ENCODE peak calls at places on chromosomes 1 and 21, in five cellular contexts. One of them, this sample, is unnamed.

GRCh38 chr1:22526677-22527076 is 36.6 kb upstream of the EPHA8 start:
- DNase-seq in AG10803: no peak
- DNase-seq in DMS79: no peak
- DNase-seq in activated CD4-positive, alpha-beta memory T cell treated with anti-CD3 and anti-CD28 coated beads, Interleukin-2, amount 10 ng/mL, durations not matched to agents 7 days and 5 days: no peak
- DNase-seq in NCI-H1092 treated with DMSO at 0.1 percent for 48 hours: no peak
- DNase-seq in this sample: no peak

GRCh38 chr1:232925421-232926202 is 24.8 kb upstream of the NTPCR start:
- DNase-seq in AG10803: peak
- DNase-seq in NCI-H1092 treated with DMSO at 0.1 percent for 48 hours: peak
- DNase-seq in activated CD4-positive, alpha-beta memory T cell treated with anti-CD3 and anti-CD28 coated beads, Interleukin-2, amount 10 ng/mL, durations not matched to agents 7 days and 5 days: no peak
- DNase-seq in DMS79: no peak
- DNase-seq in this sample: no peak

GRCh38 chr1:176826265-176826664 is 338.2 kb downstream of the ASTN1 start:
- DNase-seq in NCI-H1092 treated with DMSO at 0.1 percent for 48 hours: peak
- DNase-seq in DMS79: no peak
- DNase-seq in activated CD4-positive, alpha-beta memory T cell treated with anti-CD3 and anti-CD28 coated beads, Interleukin-2, amount 10 ng/mL, durations not matched to agents 7 days and 5 days: no peak
- DNase-seq in AG10803: peak
- DNase-seq in this sample: no peak

GRCh38 chr1:229370601-229371021 is 27.8 kb upstream of the CCSAP start:
- DNase-seq in activated CD4-positive, alpha-beta memory T cell treated with anti-CD3 and anti-CD28 coated beads, Interleukin-2, amount 10 ng/mL, durations not matched to agents 7 days and 5 days: no peak
- DNase-seq in AG10803: no peak
- DNase-seq in NCI-H1092 treated with DMSO at 0.1 percent for 48 hours: peak
- DNase-seq in DMS79: no peak
- DNase-seq in this sample: peak

GRCh38 chr1:156119503-156120209 is 5.1 kb downstream of the LMNA start:
- DNase-seq in NCI-H1092 treated with DMSO at 0.1 percent for 48 hours: no peak
- DNase-seq in DMS79: no peak
- DNase-seq in activated CD4-positive, alpha-beta memory T cell treated with anti-CD3 and anti-CD28 coated beads, Interleukin-2, amount 10 ng/mL, durations not matched to agents 7 days and 5 days: no peak
- DNase-seq in AG10803: peak
- DNase-seq in this sample: no peak

GRCh38 chr1:17016317-17016661 is 4.6 kb upstream of the ATP13A2 start:
- DNase-seq in DMS79: no peak
- DNase-seq in NCI-H1092 treated with DMSO at 0.1 percent for 48 hours: no peak
- DNase-seq in AG10803: peak
- DNase-seq in activated CD4-positive, alpha-beta memory T cell treated with anti-CD3 and anti-CD28 coated beads, Interleukin-2, amount 10 ng/mL, durations not matched to agents 7 days and 5 days: no peak
- DNase-seq in this sample: no peak

GRCh38 chr1:200428482-200429205 is 18.8 kb upstream of the ZNF281 start:
- DNase-seq in DMS79: no peak
- DNase-seq in AG10803: peak
- DNase-seq in NCI-H1092 treated with DMSO at 0.1 percent for 48 hours: no peak
- DNase-seq in activated CD4-positive, alpha-beta memory T cell treated with anti-CD3 and anti-CD28 coated beads, Interleukin-2, amount 10 ng/mL, durations not matched to agents 7 days and 5 days: no peak
- DNase-seq in this sample: no peak

GRCh38 chr1:148434832-148435231 is 48.3 kb downstream of the PPIAL4G start:
- DNase-seq in NCI-H1092 treated with DMSO at 0.1 percent for 48 hours: no peak
- DNase-seq in DMS79: no peak
- DNase-seq in activated CD4-positive, alpha-beta memory T cell treated with anti-CD3 and anti-CD28 coated beads, Interleukin-2, amount 10 ng/mL, durations not matched to agents 7 days and 5 days: no peak
- DNase-seq in AG10803: no peak
- DNase-seq in this sample: no peak

GRCh38 chr1:31183126-31183525 is 56.6 kb downstream of the NKAIN1 start:
- DNase-seq in DMS79: no peak
- DNase-seq in NCI-H1092 treated with DMSO at 0.1 percent for 48 hours: no peak
- DNase-seq in activated CD4-positive, alpha-beta memory T cell treated with anti-CD3 and anti-CD28 coated beads, Interleukin-2, amount 10 ng/mL, durations not matched to agents 7 days and 5 days: no peak
- DNase-seq in AG10803: no peak
- DNase-seq in this sample: no peak

GRCh38 chr1:235993652-235994051 is 71.2 kb downstream of the NID1 start:
- DNase-seq in activated CD4-positive, alpha-beta memory T cell treated with anti-CD3 and anti-CD28 coated beads, Interleukin-2, amount 10 ng/mL, durations not matched to agents 7 days and 5 days: no peak
- DNase-seq in DMS79: no peak
- DNase-seq in AG10803: no peak
- DNase-seq in NCI-H1092 treated with DMSO at 0.1 percent for 48 hours: no peak
- DNase-seq in this sample: no peak

GRCh38 chr1:232598837-232599177 is 31.1 kb downstream of the SIPA1L2 start:
- DNase-seq in DMS79: no peak
- DNase-seq in NCI-H1092 treated with DMSO at 0.1 percent for 48 hours: no peak
- DNase-seq in AG10803: no peak
- DNase-seq in activated CD4-positive, alpha-beta memory T cell treated with anti-CD3 and anti-CD28 coated beads, Interleukin-2, amount 10 ng/mL, durations not matched to agents 7 days and 5 days: no peak
- DNase-seq in this sample: no peak

GRCh38 chr21:36164427-36164784 is 7.8 kb downstream of the DOP1B start:
- DNase-seq in DMS79: no peak
- DNase-seq in NCI-H1092 treated with DMSO at 0.1 percent for 48 hours: peak
- DNase-seq in activated CD4-positive, alpha-beta memory T cell treated with anti-CD3 and anti-CD28 coated beads, Interleukin-2, amount 10 ng/mL, durations not matched to agents 7 days and 5 days: no peak
- DNase-seq in AG10803: no peak
- DNase-seq in this sample: no peak

GRCh38 chr21:36700961-36701911 is 2.3 kb downstream of the SIM2 start:
- DNase-seq in DMS79: no peak
- DNase-seq in AG10803: no peak
- DNase-seq in activated CD4-positive, alpha-beta memory T cell treated with anti-CD3 and anti-CD28 coated beads, Interleukin-2, amount 10 ng/mL, durations not matched to agents 7 days and 5 days: no peak
- DNase-seq in NCI-H1092 treated with DMSO at 0.1 percent for 48 hours: no peak
- DNase-seq in this sample: no peak

GRCh38 chr1:88180449-88181108 is 503.5 kb upstream of the PKN2 start:
- DNase-seq in activated CD4-positive, alpha-beta memory T cell treated with anti-CD3 and anti-CD28 coated beads, Interleukin-2, amount 10 ng/mL, durations not matched to agents 7 days and 5 days: peak
- DNase-seq in NCI-H1092 treated with DMSO at 0.1 percent for 48 hours: peak
- DNase-seq in DMS79: no peak
- DNase-seq in AG10803: peak
- DNase-seq in this sample: peak

GRCh38 chr1:96281491-96281890 is 440.1 kb upstream of the PTBP2 start:
- DNase-seq in NCI-H1092 treated with DMSO at 0.1 percent for 48 hours: no peak
- DNase-seq in activated CD4-positive, alpha-beta memory T cell treated with anti-CD3 and anti-CD28 coated beads, Interleukin-2, amount 10 ng/mL, durations not matched to agents 7 days and 5 days: no peak
- DNase-seq in AG10803: peak
- DNase-seq in DMS79: no peak
- DNase-seq in this sample: no peak

GRCh38 chr1:179447489-179447888 is 81.7 kb downstream of the AXDND1 start:
- DNase-seq in DMS79: no peak
- DNase-seq in AG10803: peak
- DNase-seq in activated CD4-positive, alpha-beta memory T cell treated with anti-CD3 and anti-CD28 coated beads, Interleukin-2, amount 10 ng/mL, durations not matched to agents 7 days and 5 days: no peak
- DNase-seq in NCI-H1092 treated with DMSO at 0.1 percent for 48 hours: no peak
- DNase-seq in this sample: no peak

GRCh38 chr1:219973221-219973620 is 44.9 kb upstream of the SLC30A10 start:
- DNase-seq in DMS79: no peak
- DNase-seq in activated CD4-positive, alpha-beta memory T cell treated with anti-CD3 and anti-CD28 coated beads, Interleukin-2, amount 10 ng/mL, durations not matched to agents 7 days and 5 days: no peak
- DNase-seq in AG10803: no peak
- DNase-seq in NCI-H1092 treated with DMSO at 0.1 percent for 48 hours: no peak
- DNase-seq in this sample: no peak

GRCh38 chr1:178361847-178362246 is 134.9 kb downstream of the CLEC20A start:
- DNase-seq in activated CD4-positive, alpha-beta memory T cell treated with anti-CD3 and anti-CD28 coated beads, Interleukin-2, amount 10 ng/mL, durations not matched to agents 7 days and 5 days: no peak
- DNase-seq in AG10803: no peak
- DNase-seq in NCI-H1092 treated with DMSO at 0.1 percent for 48 hours: no peak
- DNase-seq in DMS79: no peak
- DNase-seq in this sample: no peak

GRCh38 chr1:36384542-36385409 is 948 bp downstream of the STK40 start:
- DNase-seq in AG10803: peak
- DNase-seq in DMS79: peak
- DNase-seq in NCI-H1092 treated with DMSO at 0.1 percent for 48 hours: peak
- DNase-seq in activated CD4-positive, alpha-beta memory T cell treated with anti-CD3 and anti-CD28 coated beads, Interleukin-2, amount 10 ng/mL, durations not matched to agents 7 days and 5 days: peak
- DNase-seq in this sample: peak

GRCh38 chr21:44682580-44683151 is 703 bp upstream of the KRTAP12-1 start:
- DNase-seq in NCI-H1092 treated with DMSO at 0.1 percent for 48 hours: no peak
- DNase-seq in activated CD4-positive, alpha-beta memory T cell treated with anti-CD3 and anti-CD28 coated beads, Interleukin-2, amount 10 ng/mL, durations not matched to agents 7 days and 5 days: no peak
- DNase-seq in DMS79: no peak
- DNase-seq in AG10803: no peak
- DNase-seq in this sample: no peak

GRCh38 chr1:183319051-183319450 is 99.1 kb downstream of the NMNAT2 start:
- DNase-seq in activated CD4-positive, alpha-beta memory T cell treated with anti-CD3 and anti-CD28 coated beads, Interleukin-2, amount 10 ng/mL, durations not matched to agents 7 days and 5 days: no peak
- DNase-seq in NCI-H1092 treated with DMSO at 0.1 percent for 48 hours: no peak
- DNase-seq in DMS79: no peak
- DNase-seq in AG10803: no peak
- DNase-seq in this sample: no peak

GRCh38 chr21:42079939-42080787 is 9.0 kb downstream of the UMODL1 start:
- DNase-seq in NCI-H1092 treated with DMSO at 0.1 percent for 48 hours: no peak
- DNase-seq in DMS79: no peak
- DNase-seq in activated CD4-positive, alpha-beta memory T cell treated with anti-CD3 and anti-CD28 coated beads, Interleukin-2, amount 10 ng/mL, durations not matched to agents 7 days and 5 days: no peak
- DNase-seq in AG10803: no peak
- DNase-seq in this sample: no peak

GRCh38 chr1:154954541-154954940 is 1.4 kb downstream of the PBXIP1 start:
- DNase-seq in DMS79: no peak
- DNase-seq in NCI-H1092 treated with DMSO at 0.1 percent for 48 hours: no peak
- DNase-seq in activated CD4-positive, alpha-beta memory T cell treated with anti-CD3 and anti-CD28 coated beads, Interleukin-2, amount 10 ng/mL, durations not matched to agents 7 days and 5 days: no peak
- DNase-seq in AG10803: no peak
- DNase-seq in this sample: no peak

GRCh38 chr1:195897072-195897471 is 711.2 kb downstream of the KCNT2 start:
- DNase-seq in AG10803: no peak
- DNase-seq in activated CD4-positive, alpha-beta memory T cell treated with anti-CD3 and anti-CD28 coated beads, Interleukin-2, amount 10 ng/mL, durations not matched to agents 7 days and 5 days: no peak
- DNase-seq in DMS79: no peak
- DNase-seq in NCI-H1092 treated with DMSO at 0.1 percent for 48 hours: no peak
- DNase-seq in this sample: no peak

GRCh38 chr1:1561801-1562470 is 12.7 kb downstream of the SSU72 start:
- DNase-seq in activated CD4-positive, alpha-beta memory T cell treated with anti-CD3 and anti-CD28 coated beads, Interleukin-2, amount 10 ng/mL, durations not matched to agents 7 days and 5 days: no peak
- DNase-seq in DMS79: no peak
- DNase-seq in AG10803: no peak
- DNase-seq in NCI-H1092 treated with DMSO at 0.1 percent for 48 hours: no peak
- DNase-seq in this sample: no peak

GRCh38 chr1:27862671-27863551 is 9.4 kb upstream of the THEMIS2 start:
- DNase-seq in AG10803: peak
- DNase-seq in NCI-H1092 treated with DMSO at 0.1 percent for 48 hours: no peak
- DNase-seq in DMS79: no peak
- DNase-seq in activated CD4-positive, alpha-beta memory T cell treated with anti-CD3 and anti-CD28 coated beads, Interleukin-2, amount 10 ng/mL, durations not matched to agents 7 days and 5 days: no peak
- DNase-seq in this sample: no peak

GRCh38 chr1:155049651-155050559 is 1.2 kb upstream of the ADAM15 start:
- DNase-seq in NCI-H1092 treated with DMSO at 0.1 percent for 48 hours: no peak
- DNase-seq in DMS79: peak
- DNase-seq in activated CD4-positive, alpha-beta memory T cell treated with anti-CD3 and anti-CD28 coated beads, Interleukin-2, amount 10 ng/mL, durations not matched to agents 7 days and 5 days: no peak
- DNase-seq in AG10803: peak
- DNase-seq in this sample: no peak

GRCh38 chr1:178540646-178541045 is 27.7 kb downstream of the TEX35 start:
- DNase-seq in NCI-H1092 treated with DMSO at 0.1 percent for 48 hours: no peak
- DNase-seq in activated CD4-positive, alpha-beta memory T cell treated with anti-CD3 and anti-CD28 coated beads, Interleukin-2, amount 10 ng/mL, durations not matched to agents 7 days and 5 days: no peak
- DNase-seq in DMS79: no peak
- DNase-seq in AG10803: peak
- DNase-seq in this sample: no peak

GRCh38 chr1:12486401-12487005 is 131.5 kb downstream of the DHRS3 start:
- DNase-seq in NCI-H1092 treated with DMSO at 0.1 percent for 48 hours: no peak
- DNase-seq in DMS79: peak
- DNase-seq in activated CD4-positive, alpha-beta memory T cell treated with anti-CD3 and anti-CD28 coated beads, Interleukin-2, amount 10 ng/mL, durations not matched to agents 7 days and 5 days: no peak
- DNase-seq in AG10803: peak
- DNase-seq in this sample: no peak

GRCh38 chr1:16324456-16324890 is 27.8 kb downstream of the FBXO42 start:
- DNase-seq in AG10803: peak
- DNase-seq in NCI-H1092 treated with DMSO at 0.1 percent for 48 hours: no peak
- DNase-seq in DMS79: peak
- DNase-seq in activated CD4-positive, alpha-beta memory T cell treated with anti-CD3 and anti-CD28 coated beads, Interleukin-2, amount 10 ng/mL, durations not matched to agents 7 days and 5 days: no peak
- DNase-seq in this sample: no peak

GRCh38 chr1:17732475-17732874 is 22.7 kb upstream of the ACTL8 start:
- DNase-seq in activated CD4-positive, alpha-beta memory T cell treated with anti-CD3 and anti-CD28 coated beads, Interleukin-2, amount 10 ng/mL, durations not matched to agents 7 days and 5 days: no peak
- DNase-seq in AG10803: peak
- DNase-seq in DMS79: no peak
- DNase-seq in NCI-H1092 treated with DMSO at 0.1 percent for 48 hours: no peak
- DNase-seq in this sample: no peak

GRCh38 chr1:162694911-162695310 is 62.6 kb downstream of the DDR2 start:
- DNase-seq in DMS79: no peak
- DNase-seq in AG10803: no peak
- DNase-seq in NCI-H1092 treated with DMSO at 0.1 percent for 48 hours: no peak
- DNase-seq in activated CD4-positive, alpha-beta memory T cell treated with anti-CD3 and anti-CD28 coated beads, Interleukin-2, amount 10 ng/mL, durations not matched to agents 7 days and 5 days: no peak
- DNase-seq in this sample: no peak

GRCh38 chr1:1431845-1432565 is 3.5 kb upstream of the VWA1 start:
- DNase-seq in AG10803: no peak
- DNase-seq in NCI-H1092 treated with DMSO at 0.1 percent for 48 hours: no peak
- DNase-seq in activated CD4-positive, alpha-beta memory T cell treated with anti-CD3 and anti-CD28 coated beads, Interleukin-2, amount 10 ng/mL, durations not matched to agents 7 days and 5 days: no peak
- DNase-seq in DMS79: no peak
- DNase-seq in this sample: no peak

GRCh38 chr1:171141336-171142051 is 43.6 kb upstream of the FMO2 start:
- DNase-seq in DMS79: no peak
- DNase-seq in AG10803: peak
- DNase-seq in activated CD4-positive, alpha-beta memory T cell treated with anti-CD3 and anti-CD28 coated beads, Interleukin-2, amount 10 ng/mL, durations not matched to agents 7 days and 5 days: no peak
- DNase-seq in NCI-H1092 treated with DMSO at 0.1 percent for 48 hours: no peak
- DNase-seq in this sample: no peak

GRCh38 chr1:66982561-66983285 is 57.9 kb downstream of the MIER1 start:
- DNase-seq in activated CD4-positive, alpha-beta memory T cell treated with anti-CD3 and anti-CD28 coated beads, Interleukin-2, amount 10 ng/mL, durations not matched to agents 7 days and 5 days: no peak
- DNase-seq in DMS79: no peak
- DNase-seq in AG10803: no peak
- DNase-seq in NCI-H1092 treated with DMSO at 0.1 percent for 48 hours: no peak
- DNase-seq in this sample: no peak

GRCh38 chr1:68217060-68217554 is 15.2 kb downstream of the WLS start:
- DNase-seq in AG10803: no peak
- DNase-seq in activated CD4-positive, alpha-beta memory T cell treated with anti-CD3 and anti-CD28 coated beads, Interleukin-2, amount 10 ng/mL, durations not matched to agents 7 days and 5 days: no peak
- DNase-seq in DMS79: no peak
- DNase-seq in NCI-H1092 treated with DMSO at 0.1 percent for 48 hours: no peak
- DNase-seq in this sample: peak